ENCODE peak calls at places on chromosomes 4 and X, in five cellular contexts. M is NCI-H748 treated with DMSO at 0.1 percent for 48 hours, P is astrocyte of the spinal cord, A is OCI-LY7, I is AML-193. Q is an unnamed sample.

GRCh38 chr4:143354990-143355389 is 18.3 kb downstream of the GAB1 start:
- DNase-seq in M (no peak), P (no peak), A (peak), I (no peak), Q (no peak)

GRCh38 chrX:141314441-141314840 is 72.1 kb upstream of the SPANXC start:
- DNase-seq in M (no peak), P (no peak), A (no peak), I (no peak), Q (no peak)

GRCh38 chr4:58590714-58591113 is 1480.5 kb upstream of the IGFBP7 start:
- DNase-seq in M (no peak), P (no peak), A (no peak), I (no peak), Q (no peak)

GRCh38 chrX:40755291-40756249 is 20.2 kb upstream of the MED14 start:
- DNase-seq in M (no peak), P (no peak), A (no peak), I (no peak), Q (no peak)

GRCh38 chr4:185520119-185520518 is 15.2 kb downstream of the PDLIM3 start:
- DNase-seq in M (no peak), P (no peak), A (no peak), I (no peak), Q (no peak)

GRCh38 chr4:148344382-148344781 is 97.8 kb downstream of the NR3C2 start:
- DNase-seq in M (no peak), P (no peak), A (no peak), I (no peak), Q (no peak)

GRCh38 chr4:10117424-10118354 is 1.1 kb upstream of the WDR1 start:
- DNase-seq in M (no peak), P (peak), A (peak), I (peak), Q (no peak)

GRCh38 chr4:42310343-42310742 is 86.9 kb upstream of the SHISA3 start:
- DNase-seq in M (no peak), P (no peak), A (no peak), I (no peak), Q (no peak)

GRCh38 chr4:110533940-110534339 is 58.0 kb downstream of the ENPEP start:
- DNase-seq in M (no peak), P (peak), A (peak), I (no peak), Q (peak)

GRCh38 chrX:39576081-39576701 is 521.6 kb downstream of the BCOR start:
- DNase-seq in M (peak), P (no peak), A (no peak), I (no peak), Q (no peak)

GRCh38 chrX:69991685-69992084 is 58.1 kb downstream of the AWAT2 start:
- DNase-seq in M (no peak), P (no peak), A (no peak), I (no peak), Q (no peak)

GRCh38 chr4:145951931-145952330 is 13.3 kb upstream of the ZNF827 start:
- DNase-seq in M (no peak), P (no peak), A (no peak), I (no peak), Q (no peak)

GRCh38 chr4:26346203-26346620 is 25.4 kb downstream of the RBPJ start:
- DNase-seq in M (no peak), P (no peak), A (no peak), I (no peak), Q (no peak)

GRCh38 chr4:184669251-184669650 is 19.7 kb downstream of the PRIMPOL start:
- DNase-seq in M (no peak), P (peak), A (no peak), I (no peak), Q (no peak)

GRCh38 chr4:168893807-168894206 is 116.2 kb downstream of the CBR4 start:
- DNase-seq in M (no peak), P (no peak), A (no peak), I (no peak), Q (no peak)

GRCh38 chrX:48720580-48721240 is 24.2 kb downstream of the SUV39H1 start:
- DNase-seq in M (no peak), P (no peak), A (no peak), I (no peak), Q (no peak)

GRCh38 chr4:102849579-102850104 is 19.1 kb upstream of the CISD2 start:
- DNase-seq in M (no peak), P (no peak), A (no peak), I (no peak), Q (no peak)

GRCh38 chrX:132266583-132267355 is 47.5 kb upstream of the RAP2C start:
- DNase-seq in M (no peak), P (peak), A (no peak), I (no peak), Q (peak)

GRCh38 chr4:98687876-98688275 is 29.5 kb upstream of the TSPAN5 start:
- DNase-seq in M (no peak), P (no peak), A (no peak), I (no peak), Q (no peak)

GRCh38 chrX:121902463-121902862 is 855.1 kb downstream of the GLUD2 start:
- DNase-seq in M (no peak), P (no peak), A (no peak), I (no peak), Q (no peak)

GRCh38 chr4:10045481-10045880 is 24.2 kb upstream of the SLC2A9 start:
- DNase-seq in M (no peak), P (peak), A (no peak), I (no peak), Q (no peak)

GRCh38 chrX:132270699-132271098 is 51.5 kb upstream of the RAP2C start:
- DNase-seq in M (no peak), P (peak), A (no peak), I (no peak), Q (peak)

GRCh38 chr4:129344058-129344457 is 248.1 kb downstream of the C4orf33 start:
- DNase-seq in M (peak), P (peak), A (peak), I (peak), Q (no peak)

GRCh38 chr4:127188847-127189246 is 443.9 kb upstream of the INTU start:
- DNase-seq in M (no peak), P (peak), A (no peak), I (no peak), Q (no peak)

GRCh38 chr4:164871673-164872072 is 5.3 kb upstream of the APELA start:
- DNase-seq in M (no peak), P (no peak), A (no peak), I (no peak), Q (no peak)

GRCh38 chrX:112688242-112688641 is 8.5 kb upstream of the LHFPL1 start:
- DNase-seq in M (no peak), P (no peak), A (no peak), I (no peak), Q (no peak)

GRCh38 chr4:99002274-99002673 is 6.8 kb downstream of the METAP1 start:
- DNase-seq in M (no peak), P (no peak), A (no peak), I (no peak), Q (no peak)

GRCh38 chrX:97168646-97169045 is 284.9 kb downstream of the RPA4 start:
- DNase-seq in M (no peak), P (no peak), A (peak), I (no peak), Q (no peak)

GRCh38 chr4:108247511-108248088 is 78.9 kb upstream of the LEF1 start:
- DNase-seq in M (peak), P (no peak), A (no peak), I (no peak), Q (no peak)

GRCh38 chrX:44101300-44101699 is 128.1 kb upstream of the NDP start:
- DNase-seq in M (no peak), P (no peak), A (no peak), I (no peak), Q (no peak)

GRCh38 chrX:47556045-47556623 is 4.9 kb upstream of the ARAF start:
- DNase-seq in M (peak), P (peak), A (peak), I (peak), Q (peak)

GRCh38 chr4:48074657-48075056 is 58.1 kb downstream of the NIPAL1 start:
- DNase-seq in M (no peak), P (no peak), A (no peak), I (no peak), Q (no peak)

GRCh38 chr4:80016506-80016905 is 56.5 kb downstream of the ANTXR2 start:
- DNase-seq in M (no peak), P (peak), A (no peak), I (no peak), Q (no peak)

GRCh38 chr4:160375746-160376452 is 1273.0 kb downstream of the RAPGEF2 start:
- DNase-seq in M (no peak), P (peak), A (no peak), I (no peak), Q (no peak)

GRCh38 chrX:77014655-77015377 is 432.4 kb upstream of the FGF16 start:
- DNase-seq in M (peak), P (peak), A (peak), I (no peak), Q (no peak)

GRCh38 chr4:2588259-2588658 is 51.8 kb downstream of the FAM193A start:
- DNase-seq in M (no peak), P (no peak), A (no peak), I (no peak), Q (no peak)

GRCh38 chr4:71827811-71828210 is 43.9 kb upstream of the GC start:
- DNase-seq in M (no peak), P (no peak), A (no peak), I (no peak), Q (no peak)

GRCh38 chrX:108380222-108380621 is 58.0 kb downstream of the COL4A6 start:
- DNase-seq in M (no peak), P (no peak), A (no peak), I (no peak), Q (no peak)